ENCODE peak calls at places on chromosome 17, in seven cellular contexts. X is mesendoderm, L is HepG2, Y is GM12878, R is SK-N-SH, M is hepatocyte, U is K562. B is an unnamed sample.

GRCh38 chr17:40023590-40024292 is 8.5 kb downstream of the CSF3 start:
- DNase-seq in X (no peak), R (no peak), Y (no peak), L (no peak), M (peak; percentile 14), U (no peak), B (peak; percentile 82)

GRCh38 chr17:13393841-13394710 is 207.7 kb downstream of the HS3ST3A1 start:
- DNase-seq in R (no peak), U (no peak), L (no peak), Y (no peak), M (no peak), X (no peak), B (peak; percentile 20)

GRCh38 chr17:28717578-28718316 is at the start of gene RAB34:
- DNase-seq in M (peak; percentile 94), R (no peak), U (no peak), X (peak; percentile 98), Y (no peak), L (no peak), B (peak; percentile 80)

GRCh38 chr17:61414141-61414935 is 14.7 kb downstream of the TBX2 start:
- DNase-seq in Y (no peak), X (no peak), U (peak; percentile 9), L (no peak), M (no peak), R (peak; percentile 75), B (peak; percentile 34)

GRCh38 chr17:43591750-43592562 is 45.8 kb upstream of the ETV4 start:
- DNase-seq in U (no peak), R (peak; percentile 52), L (no peak), Y (no peak), X (peak; percentile 86), M (peak; percentile 73), B (peak; percentile 86)

GRCh38 chr17:8563024-8563776 is 67.3 kb downstream of the MYH10 start:
- DNase-seq in U (no peak), X (no peak), Y (no peak), R (peak; percentile 54), L (no peak), M (no peak), B (no peak)

GRCh38 chr17:1951920-1952319 is 73.2 kb downstream of the RTN4RL1 start:
- DNase-seq in M (no peak), R (no peak), Y (no peak), L (no peak), U (no peak), X (no peak), B (no peak)

GRCh38 chr17:31404028-31404949 is 12.8 kb downstream of the RAB11FIP4 start:
- DNase-seq in U (no peak), X (no peak), M (no peak), L (no peak), Y (no peak), R (no peak), B (peak; percentile 29)

GRCh38 chr17:78658281-78658785 is 81.1 kb upstream of the DNAH17 start:
- DNase-seq in U (no peak), L (no peak), X (no peak), Y (no peak), M (no peak), R (no peak), B (no peak)

GRCh38 chr17:17555151-17555550 is 36.4 kb downstream of the PEMT start:
- DNase-seq in U (no peak), M (no peak), R (no peak), L (no peak), Y (no peak), X (no peak), B (no peak)

GRCh38 chr17:73429440-73430164 is 117.8 kb upstream of the CDC42EP4 start:
- DNase-seq in M (peak; percentile 94), U (peak; percentile 90), Y (peak; percentile 7), R (peak; percentile 96), X (peak; percentile 76), L (peak; percentile 59), B (peak; percentile 90)

GRCh38 chr17:57541049-57541448 is 204.1 kb downstream of the CCDC182 start:
- DNase-seq in R (no peak), Y (no peak), L (no peak), X (no peak), U (no peak), M (no peak), B (no peak)

GRCh38 chr17:79136596-79136995 is 62.0 kb downstream of the ENGASE start:
- DNase-seq in U (no peak), R (peak; percentile 80), Y (no peak), L (no peak), X (no peak), M (no peak), B (no peak)

GRCh38 chr17:76530489-76530814 is 7.1 kb downstream of the CYGB start:
- DNase-seq in R (peak; percentile 64), X (no peak), L (no peak), U (no peak), Y (no peak), M (no peak), B (no peak)
- H3K4me2 ChIP-seq in R (peak overlapping the region; percentile 46), X (no peak overlapping the region), L (peak overlapping the region; percentile 48), U (no peak overlapping the region), Y (no peak overlapping the region), M (peak overlapping the region; percentile 65), B (no peak overlapping the region)

GRCh38 chr17:46118969-46119368 is 74.3 kb downstream of the KANSL1 start:
- DNase-seq in U (no peak), R (no peak), Y (no peak), L (no peak), M (no peak), X (no peak), B (no peak)
- H3K4me1 ChIP-seq in U (peaks cover 23% of the 10 kb centered on the region), R (peaks cover 5% of the 10 kb centered on the region), Y (peaks cover 44% of the 10 kb centered on the region), L (peaks cover 47% of the 10 kb centered on the region), M (no peaks in the 10 kb centered on the region), X (peaks cover 8% of the 10 kb centered on the region), B (no peaks in the 10 kb centered on the region)

DNA sequence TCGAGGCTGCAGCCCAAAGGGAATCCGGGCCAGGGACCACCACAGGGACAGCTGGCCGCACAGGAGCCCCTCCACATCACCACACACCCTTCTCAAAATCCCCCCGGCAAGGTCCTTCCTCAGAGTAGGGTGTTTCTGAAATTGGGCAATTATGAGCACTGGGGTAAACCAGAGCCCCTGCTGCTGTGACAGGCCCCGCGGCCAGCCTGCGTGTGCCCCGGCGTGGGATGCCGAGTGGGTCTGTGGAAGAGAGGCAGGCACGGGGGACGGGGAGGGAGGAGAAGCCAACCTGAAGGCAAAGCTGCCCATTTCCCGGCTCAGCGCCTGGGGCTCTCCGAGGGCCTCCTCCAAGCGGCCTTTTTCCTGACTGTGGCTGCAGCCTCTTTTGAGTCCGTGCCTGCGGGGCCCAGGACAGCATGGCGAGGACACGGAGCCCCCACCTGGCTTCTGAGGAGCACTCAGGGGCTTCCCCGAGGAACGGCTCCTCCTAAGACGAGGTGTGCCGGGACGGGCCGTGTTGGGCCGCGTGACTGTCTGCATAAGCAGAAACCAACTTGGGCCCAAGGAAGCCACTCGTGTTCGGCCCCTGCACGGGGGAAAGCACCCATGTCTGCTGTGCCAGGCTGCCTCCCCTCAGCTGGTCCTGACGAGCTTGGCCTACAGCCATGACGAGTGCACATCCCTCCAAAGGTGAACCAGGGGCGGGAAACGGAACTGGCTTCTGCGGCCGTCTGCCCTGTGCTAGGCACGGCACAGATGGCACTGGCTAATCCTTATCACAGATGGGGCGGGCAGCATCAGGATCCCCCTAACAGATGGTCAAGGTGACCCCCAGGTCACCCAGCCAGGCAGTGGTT is 25.2 kb downstream of the MRM3 start:
- DNase-seq in Y (no peak), R (no peak), U (no peak), X (no peak), M (no peak), L (no peak), B (no peak)
- H3K4me2 ChIP-seq in Y (no peak overlapping the region), R (no peak overlapping the region), U (no peak overlapping the region), X (no peak overlapping the region), M (no peak overlapping the region), L (no peak overlapping the region), B (no peak overlapping the region)

GRCh38 chr17:68514809-68515208 is 2.6 kb downstream of the PRKAR1A start:
- DNase-seq in Y (no peak), R (no peak), X (peak; percentile 11), M (peak; percentile 13), U (no peak), L (peak; percentile 21), B (peak; percentile 54)
- H3K4me1 ChIP-seq in Y (peaks cover 5% of the 10 kb centered on the region), R (peaks cover 27% of the 10 kb centered on the region), X (no peaks in the 10 kb centered on the region), M (peaks cover 26% of the 10 kb centered on the region), U (no peaks in the 10 kb centered on the region), L (peaks cover 56% of the 10 kb centered on the region), B (peaks cover 40% of the 10 kb centered on the region)

DNA sequence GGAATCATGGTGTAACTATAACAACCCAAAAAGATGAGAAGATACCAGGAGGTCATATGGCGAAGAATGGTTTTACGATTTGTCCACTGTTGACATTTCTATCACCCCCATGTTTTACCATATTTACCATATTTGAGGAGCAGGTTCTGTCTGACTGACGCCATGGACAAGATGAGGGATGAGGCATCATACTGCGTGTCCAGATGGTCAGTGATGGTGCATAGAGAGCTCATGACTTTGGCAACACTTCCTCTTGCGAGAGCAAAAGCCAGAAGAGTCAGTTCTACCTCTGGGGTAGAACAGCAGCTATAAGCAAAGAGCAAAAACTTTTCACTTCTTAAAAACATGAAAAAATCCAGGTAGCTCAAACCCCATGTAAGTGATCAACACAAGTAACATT is 38.3 kb downstream of the ZZEF1 start:
- DNase-seq in R (no peak), L (no peak), U (no peak), M (no peak), Y (no peak), X (no peak), B (no peak)
- H3K4me2 ChIP-seq in R (no peak overlapping the region), L (no peak overlapping the region), U (no peak overlapping the region), M (no peak overlapping the region), Y (no peak overlapping the region), X (no peak overlapping the region), B (no peak overlapping the region)

B was measured in PC-3.